ENCODE peak calls at places on chromosomes 3 and 15, in six cellular contexts. B is fibroblast of pulmonary artery, U is HCT116, V is stomach, N is cardiac fibroblast, M is HL-60. S is an unnamed sample.

GRCh38 chr3:37466660-37467359 is 292.4 kb upstream of the LRRFIP2 start:
- DNase-seq in B (no peak), U (no peak), V (no peak), N (no peak), M (no peak), S (no peak)

GRCh38 chr3:78978037-78978436 is 789.8 kb downstream of the ROBO1 start:
- DNase-seq in B (peak; percentile 52), U (no peak), V (no peak), N (peak; percentile 64), M (no peak), S (no peak)

GRCh38 chr3:98791341-98792325 is 28.5 kb downstream of the ST3GAL6 start:
- DNase-seq in B (peak; percentile 70), U (no peak), V (no peak), N (peak; percentile 80), M (no peak), S (no peak)

GRCh38 chr15:35560895-35561294 is 14.9 kb upstream of the DPH6 start:
- DNase-seq in B (peak; percentile 33), U (no peak), V (no peak), N (no peak), M (no peak), S (no peak)

GRCh38 chr15:60695713-60696522 is 217.0 kb upstream of the ICE2 start:
- DNase-seq in B (no peak), U (no peak), V (no peak), N (peak; percentile 40), M (no peak), S (no peak)

GRCh38 chr3:175146258-175146657 is 287.1 kb downstream of the NAALADL2 start:
- DNase-seq in B (peak; percentile 53), U (no peak), V (no peak), N (peak; percentile 62), M (no peak), S (no peak)

GRCh38 chr3:55486101-55486856 is 827 bp downstream of the WNT5A start:
- DNase-seq in B (peak; percentile 79), U (no peak), V (peak; percentile 63), N (peak; percentile 83), M (no peak), S (no peak)

GRCh38 chr3:44476181-44476599 is 1.3 kb downstream of the ZNF445 start:
- DNase-seq in B (peak; percentile 56), U (no peak), V (no peak), N (peak; percentile 56), M (peak; percentile 14), S (peak; percentile 29)

GRCh38 chr3:79960594-79960993 is 192.8 kb upstream of the ROBO1 start:
- DNase-seq in B (no peak), U (no peak), V (no peak), N (peak; percentile 20), M (no peak), S (no peak)

GRCh38 chr15:67809441-67809840 is 15.9 kb upstream of the SKOR1 start:
- DNase-seq in B (no peak), U (no peak), V (no peak), N (no peak), M (no peak), S (no peak)

GRCh38 chr15:68783226-68784054 is 37.3 kb downstream of the ANP32A start:
- DNase-seq in B (peak; percentile 18), U (peak; percentile 8), V (peak; percentile 77), N (no peak), M (peak; percentile 39), S (no peak)

DNA sequence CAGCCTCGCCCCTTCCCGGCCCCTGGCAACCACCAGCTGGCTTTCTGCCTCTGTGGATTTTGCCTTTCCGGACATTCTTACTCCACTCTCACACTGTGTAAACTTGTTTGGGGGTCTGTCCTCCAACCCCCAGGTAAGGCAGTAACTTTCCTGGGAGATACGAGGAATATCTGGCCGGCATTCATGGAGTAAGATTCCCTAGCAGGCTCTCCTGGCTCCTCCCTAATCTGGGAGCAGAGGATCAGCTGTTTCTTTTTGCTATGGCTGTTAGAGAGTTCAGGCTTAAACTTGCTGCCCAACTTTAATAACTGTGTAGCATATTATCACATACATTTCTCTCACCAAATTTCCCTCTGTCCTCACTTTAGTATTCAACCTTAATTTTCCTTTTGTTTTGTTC is 64.3 kb downstream of the IGF2BP2 start:
- DNase-seq in B (no peak), U (no peak), V (no peak), N (no peak), M (no peak), S (no peak)
- H3K4me3 ChIP-seq in B (no peak overlapping the region), U (no peak overlapping the region), V (no peak overlapping the region), N (no peak overlapping the region), M (no peak overlapping the region), S (no peak overlapping the region)

GRCh38 chr3:12230406-12230805 is 58.5 kb upstream of the PPARG start:
- DNase-seq in B (no peak), U (no peak), V (no peak), N (no peak), M (no peak), S (no peak)

GRCh38 chr3:12235691-12236090 is 53.2 kb upstream of the PPARG start:
- DNase-seq in B (peak; percentile 48), U (no peak), V (no peak), N (peak; percentile 50), M (no peak), S (no peak)

GRCh38 chr3:12231481-12231880 is 57.4 kb upstream of the PPARG start:
- DNase-seq in B (peak; percentile 14), U (no peak), V (no peak), N (no peak), M (no peak), S (no peak)

GRCh38 chr3:12234906-12235305 is 54.0 kb upstream of the PPARG start:
- DNase-seq in B (no peak), U (no peak), V (no peak), N (no peak), M (no peak), S (no peak)

GRCh38 chr3:12232785-12233317 is 56.0 kb upstream of the PPARG start:
- DNase-seq in B (no peak), U (no peak), V (no peak), N (no peak), M (no peak), S (no peak)
- TF ChIP-seq CTCF in B (no peak), U (no peak), V (no peak), N (no peak), M (no peak), S (no peak)

GRCh38 chr3:42336103-42336502 is 70.1 kb upstream of the CCK start:
- DNase-seq in B (no peak), U (no peak), V (no peak), N (peak; percentile 2), M (no peak), S (no peak)
- H3K4me3 ChIP-seq in B (no peak overlapping the region), U (no peak overlapping the region), V (no peak overlapping the region), N (no peak overlapping the region), M (no peak overlapping the region), S (no peak overlapping the region)

GRCh38 chr3:159600291-159600690 is 388.3 kb upstream of the IL12A start:
- DNase-seq in B (no peak), U (no peak), V (no peak), N (no peak), M (no peak), S (no peak)
- TF ChIP-seq CTCF in B (no peak), U (no peak), V (no peak), N (no peak), M (no peak), S (no peak)

GRCh38 chr15:29656636-29657475 is 165.4 kb downstream of the TJP1 start:
- DNase-seq in B (peak; percentile 36), U (peak; percentile 74), V (no peak), N (peak; percentile 9), M (no peak), S (no peak)
- H3K4me3 ChIP-seq in B (no peak overlapping the region), U (peak overlapping the region; percentile 54), V (no peak overlapping the region), N (no peak overlapping the region), M (no peak overlapping the region), S (no peak overlapping the region)

GRCh38 chr3:193673845-193674244 is 80.8 kb downstream of the OPA1 start:
- DNase-seq in B (no peak), U (no peak), V (no peak), N (no peak), M (no peak), S (no peak)
- TF ChIP-seq CTCF in B (no peak), U (no peak), V (no peak), N (no peak), M (no peak), S (no peak)

GRCh38 chr3:170802164-170803151 is 67.5 kb downstream of the RPL22L1 start:
- DNase-seq in B (peak; percentile 94), U (no peak), V (no peak), N (peak; percentile 94), M (no peak), S (no peak)
- H3K4me3 ChIP-seq in B (no peak overlapping the region), U (no peak overlapping the region), V (no peak overlapping the region), N (no peak overlapping the region), M (no peak overlapping the region), S (no peak overlapping the region)

S was measured in GM12864.